ENCODE peak calls at places on chromosomes 2 and 18, in four cellular contexts. One of them, this sample, is unnamed.

GRCh38 chr2:33133436-33133835 is 186.7 kb downstream of the LTBP1 start:
- DNase-seq in PC-3: no peak
- DNase-seq in lung: peak; percentile 39
- DNase-seq in body of pancreas: peak; percentile 14
- DNase-seq in this sample: no peak

GRCh38 chr18:29164993-29165599 is 988.2 kb upstream of the CDH2 start:
- DNase-seq in PC-3: peak; percentile 95
- DNase-seq in lung: no peak
- DNase-seq in body of pancreas: no peak
- DNase-seq in this sample: no peak

GRCh38 chr2:42252464-42252863 is 83.3 kb downstream of the EML4 start:
- DNase-seq in PC-3: no peak
- DNase-seq in lung: no peak
- DNase-seq in body of pancreas: no peak
- DNase-seq in this sample: no peak

GRCh38 chr2:53715568-53715967 is 52.0 kb upstream of the CHAC2 start:
- DNase-seq in PC-3: peak; percentile 49
- DNase-seq in lung: no peak
- DNase-seq in body of pancreas: no peak
- DNase-seq in this sample: no peak

GRCh38 chr2:20475567-20475952 is 28.7 kb downstream of the RHOB start:
- DNase-seq in PC-3: no peak
- DNase-seq in lung: no peak
- DNase-seq in body of pancreas: no peak
- DNase-seq in this sample: no peak

GRCh38 chr2:6896930-6897759 is 19.6 kb downstream of the RSAD2 start:
- DNase-seq in PC-3: peak; percentile 72
- DNase-seq in lung: no peak
- DNase-seq in body of pancreas: no peak
- DNase-seq in this sample: no peak

GRCh38 chr2:190817082-190817481 is 63.5 kb upstream of the GLS start:
- DNase-seq in PC-3: no peak
- DNase-seq in lung: no peak
- DNase-seq in body of pancreas: no peak
- DNase-seq in this sample: no peak

GRCh38 chr2:16246911-16247310 is 306.6 kb downstream of the MYCN start:
- DNase-seq in PC-3: no peak
- DNase-seq in lung: no peak
- DNase-seq in body of pancreas: no peak
- DNase-seq in this sample: no peak

GRCh38 chr2:74777161-74777900 is 56.6 kb upstream of the HK2 start:
- DNase-seq in PC-3: no peak
- DNase-seq in lung: no peak
- DNase-seq in body of pancreas: no peak
- DNase-seq in this sample: no peak

GRCh38 chr2:37802899-37803379 is 122.1 kb upstream of the RMDN2 start:
- DNase-seq in PC-3: peak; percentile 91
- DNase-seq in lung: no peak
- DNase-seq in body of pancreas: no peak
- DNase-seq in this sample: no peak

GRCh38 chr2:151189125-151189524 is 72.5 kb downstream of the RBM43 start:
- DNase-seq in PC-3: no peak
- DNase-seq in lung: no peak
- DNase-seq in body of pancreas: no peak
- DNase-seq in this sample: no peak

GRCh38 chr2:148507970-148508369 is 136.6 kb upstream of the EPC2 start:
- DNase-seq in PC-3: no peak
- DNase-seq in lung: no peak
- DNase-seq in body of pancreas: no peak
- DNase-seq in this sample: no peak

GRCh38 chr2:179751184-179751809 is 110.1 kb downstream of the ZNF385B start:
- DNase-seq in PC-3: peak; percentile 50
- DNase-seq in lung: no peak
- DNase-seq in body of pancreas: no peak
- DNase-seq in this sample: no peak

GRCh38 chr18:35497006-35497333 is 790 bp downstream of the INO80C start:
- DNase-seq in PC-3: no peak
- DNase-seq in lung: no peak
- DNase-seq in body of pancreas: no peak
- DNase-seq in this sample: peak; percentile 66

GRCh38 chr2:157923598-157923997 is 47.5 kb upstream of the ACVR1 start:
- DNase-seq in PC-3: no peak
- DNase-seq in lung: no peak
- DNase-seq in body of pancreas: no peak
- DNase-seq in this sample: no peak

GRCh38 chr2:144091622-144092021 is 428.3 kb downstream of the ZEB2 start:
- DNase-seq in PC-3: no peak
- DNase-seq in lung: no peak
- DNase-seq in body of pancreas: no peak
- DNase-seq in this sample: no peak

GRCh38 chr18:12711446-12711845 is 8.6 kb downstream of the PSMG2 start:
- DNase-seq in PC-3: no peak
- DNase-seq in lung: no peak
- DNase-seq in body of pancreas: no peak
- DNase-seq in this sample: no peak

DNA sequence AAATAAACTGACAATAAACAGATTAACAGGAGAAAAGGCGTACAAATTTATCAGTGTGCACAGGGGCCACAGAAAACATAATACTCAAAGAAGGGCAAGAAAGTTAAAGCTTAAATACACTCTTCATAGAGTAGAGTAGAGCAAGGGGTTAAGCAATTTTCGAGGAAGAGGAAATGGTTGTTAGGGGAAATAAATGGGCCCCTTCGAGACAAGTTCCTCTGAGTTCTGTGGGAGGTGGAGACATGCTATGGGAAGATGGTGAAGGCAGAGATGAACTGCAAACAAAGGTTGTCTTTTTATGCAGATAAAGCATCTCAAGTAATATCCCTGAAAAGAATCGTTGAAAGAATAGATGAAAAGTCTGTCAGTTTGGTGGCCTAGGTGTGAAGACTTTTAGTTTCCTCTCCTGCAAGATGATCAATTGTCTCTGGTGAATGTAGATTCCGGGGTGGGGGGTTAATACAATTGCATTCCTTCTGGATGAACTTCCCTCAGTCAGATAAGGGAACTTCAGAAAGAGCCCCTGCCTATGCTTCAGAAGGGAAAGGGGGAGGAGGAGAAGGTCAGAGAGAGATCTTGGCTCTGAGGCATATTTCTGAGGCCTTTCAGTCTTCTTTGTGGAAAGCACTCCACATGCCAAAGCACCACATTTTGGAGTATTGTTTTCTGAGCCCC is 127.0 kb downstream of the METTL4 start:
- DNase-seq in PC-3: no peak
- DNase-seq in lung: no peak
- DNase-seq in body of pancreas: no peak
- DNase-seq in this sample: no peak
- H3K27ac ChIP-seq in PC-3: no peak overlapping the region
- H3K27ac ChIP-seq in lung: no peak overlapping the region
- H3K27ac ChIP-seq in body of pancreas: no peak overlapping the region
- H3K27ac ChIP-seq in this sample: no peak overlapping the region

DNA sequence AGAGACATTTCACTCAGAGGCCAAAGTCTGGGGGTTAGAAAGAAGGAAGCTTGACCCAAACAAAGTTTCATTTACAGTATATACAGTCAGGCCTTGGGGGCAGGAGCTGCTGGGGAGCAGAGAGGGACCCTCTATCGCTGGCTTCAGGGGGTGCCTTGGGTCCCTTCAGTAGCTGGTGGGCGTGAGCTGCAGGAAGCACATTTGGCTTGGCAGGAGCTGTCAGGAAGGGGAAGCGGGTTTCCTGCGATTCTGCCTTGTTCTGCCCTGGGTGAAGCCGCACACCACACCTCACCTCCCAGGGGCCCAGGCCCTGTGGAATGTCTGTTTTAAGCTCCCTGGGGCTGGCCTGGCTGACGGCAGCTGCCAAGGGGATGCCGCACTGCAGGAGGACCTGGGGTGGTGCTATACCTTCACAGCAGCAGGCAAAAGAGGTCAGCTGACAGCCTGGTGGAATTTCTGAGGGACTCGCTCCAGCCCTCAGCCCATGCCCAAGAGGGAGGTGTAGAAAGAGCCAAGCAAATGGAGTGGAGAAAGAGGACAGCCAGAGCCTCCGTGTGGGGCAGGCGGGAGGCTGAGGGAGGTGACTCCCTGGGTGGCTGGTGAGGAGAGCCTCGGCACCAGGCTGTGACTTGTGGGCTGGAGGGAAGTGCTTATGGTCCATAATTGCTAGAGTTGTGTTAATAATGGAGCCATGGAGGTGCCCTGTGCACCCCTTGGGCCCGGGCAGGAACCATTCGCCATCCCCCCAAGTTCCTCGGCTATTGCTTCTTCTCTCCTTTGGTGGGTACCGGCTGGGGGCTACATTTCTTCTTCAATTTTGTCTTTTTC is 43.9 kb downstream of the PSD4 start:
- DNase-seq in PC-3: no peak
- DNase-seq in lung: no peak
- DNase-seq in body of pancreas: peak; percentile 52
- DNase-seq in this sample: no peak
- H3K27ac ChIP-seq in PC-3: no peak overlapping the region
- H3K27ac ChIP-seq in lung: peak overlapping the region; percentile 26
- H3K27ac ChIP-seq in body of pancreas: peak overlapping the region; percentile 78
- H3K27ac ChIP-seq in this sample: peak overlapping the region; percentile 41

GRCh38 chr18:59810183-59810582 is 89.6 kb upstream of the PMAIP1 start:
- DNase-seq in PC-3: no peak
- DNase-seq in lung: no peak
- DNase-seq in body of pancreas: no peak
- DNase-seq in this sample: no peak

GRCh38 chr18:59810740-59811520 is 88.9 kb upstream of the PMAIP1 start:
- DNase-seq in PC-3: no peak
- DNase-seq in lung: no peak
- DNase-seq in body of pancreas: no peak
- DNase-seq in this sample: no peak

GRCh38 chr18:59818769-59819168 is 81.0 kb upstream of the PMAIP1 start:
- DNase-seq in PC-3: no peak
- DNase-seq in lung: no peak
- DNase-seq in body of pancreas: no peak
- DNase-seq in this sample: no peak

GRCh38 chr18:59813942-59814341 is 85.9 kb upstream of the PMAIP1 start:
- DNase-seq in PC-3: no peak
- DNase-seq in lung: no peak
- DNase-seq in body of pancreas: no peak
- DNase-seq in this sample: no peak

GRCh38 chr18:59814872-59815271 is 84.9 kb upstream of the PMAIP1 start:
- DNase-seq in PC-3: peak; percentile 35
- DNase-seq in lung: no peak
- DNase-seq in body of pancreas: no peak
- DNase-seq in this sample: no peak
- H3K27ac ChIP-seq in PC-3: no peak overlapping the region
- H3K27ac ChIP-seq in lung: no peak overlapping the region
- H3K27ac ChIP-seq in body of pancreas: no peak overlapping the region
- H3K27ac ChIP-seq in this sample: no peak overlapping the region

DNA sequence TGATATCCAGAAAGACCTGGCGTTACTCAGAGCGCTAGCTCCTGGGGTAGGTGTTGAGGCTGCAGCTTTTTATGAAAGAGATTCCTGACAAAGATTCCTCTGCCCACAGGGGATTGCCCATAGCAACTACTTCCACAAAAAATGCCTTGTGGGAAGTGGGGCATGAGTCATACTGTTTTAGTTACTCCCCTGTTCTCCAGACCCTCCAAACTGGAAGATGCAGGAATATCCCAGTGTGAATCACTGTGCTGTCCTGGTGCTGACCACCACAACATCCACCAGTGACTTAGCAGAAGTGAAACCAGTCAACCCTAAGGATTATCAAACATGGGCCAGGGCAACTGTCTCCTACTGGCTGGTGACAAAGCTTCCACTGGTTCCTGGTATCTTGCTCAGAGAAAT is 61.8 kb downstream of the CDH2 start:
- DNase-seq in PC-3: peak; percentile 90
- DNase-seq in lung: no peak
- DNase-seq in body of pancreas: no peak
- DNase-seq in this sample: no peak
- H3K27ac ChIP-seq in PC-3: peak overlapping the region; percentile 92
- H3K27ac ChIP-seq in lung: peak overlapping the region; percentile 72
- H3K27ac ChIP-seq in body of pancreas: no peak overlapping the region
- H3K27ac ChIP-seq in this sample: no peak overlapping the region

DNA sequence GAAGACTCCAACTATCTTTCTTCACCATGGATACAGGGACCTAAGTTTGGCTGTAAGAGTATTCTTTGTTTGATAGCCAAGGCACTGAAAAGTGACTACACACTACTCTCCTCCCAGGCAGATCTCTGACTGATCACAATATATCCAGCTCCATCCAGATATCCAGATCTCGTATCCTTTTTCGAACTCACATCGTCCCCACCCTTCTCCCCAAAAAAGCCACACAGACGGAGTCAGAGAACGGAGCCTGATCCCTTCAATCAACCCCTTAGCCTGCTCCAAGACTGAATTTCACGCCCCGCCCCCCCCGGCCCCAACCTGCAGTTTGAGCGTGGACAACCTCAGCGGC is 533 bp downstream of the DHX57 start:
- DNase-seq in PC-3: peak; percentile 3
- DNase-seq in lung: no peak
- DNase-seq in body of pancreas: no peak
- DNase-seq in this sample: no peak
- H3K27ac ChIP-seq in PC-3: no peak overlapping the region
- H3K27ac ChIP-seq in lung: peak overlapping the region; percentile 34
- H3K27ac ChIP-seq in body of pancreas: peak overlapping the region; percentile 0
- H3K27ac ChIP-seq in this sample: peak overlapping the region; percentile 41

GRCh38 chr2:217054791-217055190 is 194.9 kb upstream of the TNP1 start:
- DNase-seq in PC-3: peak; percentile 25
- DNase-seq in lung: no peak
- DNase-seq in body of pancreas: no peak
- DNase-seq in this sample: no peak
- H3K27ac ChIP-seq in PC-3: no peak overlapping the region
- H3K27ac ChIP-seq in lung: no peak overlapping the region
- H3K27ac ChIP-seq in body of pancreas: no peak overlapping the region
- H3K27ac ChIP-seq in this sample: no peak overlapping the region

GRCh38 chr2:239516954-239517305 is 116.1 kb upstream of the HDAC4 start:
- DNase-seq in PC-3: no peak
- DNase-seq in lung: no peak
- DNase-seq in body of pancreas: no peak
- DNase-seq in this sample: no peak

GRCh38 chr2:239516286-239516953 is 115.6 kb upstream of the HDAC4 start:
- DNase-seq in PC-3: no peak
- DNase-seq in lung: no peak
- DNase-seq in body of pancreas: no peak
- DNase-seq in this sample: no peak

GRCh38 chr2:239517686-239518085 is 116.9 kb upstream of the HDAC4 start:
- DNase-seq in PC-3: no peak
- DNase-seq in lung: no peak
- DNase-seq in body of pancreas: no peak
- DNase-seq in this sample: no peak

GRCh38 chr2:239512054-239512453 is 111.2 kb upstream of the HDAC4 start:
- DNase-seq in PC-3: no peak
- DNase-seq in lung: no peak
- DNase-seq in body of pancreas: no peak
- DNase-seq in this sample: no peak

GRCh38 chr2:239514753-239515152 is 113.9 kb upstream of the HDAC4 start:
- DNase-seq in PC-3: no peak
- DNase-seq in lung: no peak
- DNase-seq in body of pancreas: no peak
- DNase-seq in this sample: no peak
- H3K27ac ChIP-seq in PC-3: no peak overlapping the region
- H3K27ac ChIP-seq in lung: no peak overlapping the region
- H3K27ac ChIP-seq in body of pancreas: no peak overlapping the region
- H3K27ac ChIP-seq in this sample: no peak overlapping the region